ENCODE peak calls at places on chromosomes 2 and 18, in eight cellular contexts. M, V, G, I, K, D, C and Z are unnamed samples.

GRCh38 chr2:237647176-237648015 is 20.0 kb downstream of the LRRFIP1 start:
- DNase-seq in M (no peak), V (no peak), G (no peak), I (no peak), K (no peak), D (no peak), C (no peak), Z (no peak)

GRCh38 chr2:150994041-150994440 is 267.6 kb downstream of the RBM43 start:
- DNase-seq in M (no peak), V (no peak), G (no peak), I (no peak), K (no peak), D (peak; percentile 39), C (no peak), Z (no peak)

GRCh38 chr2:201643216-201643651 is at the start of gene TMEM237:
- DNase-seq in M (peak; percentile 33), V (no peak), G (peak; percentile 68), I (peak; percentile 18), K (peak; percentile 65), D (peak; percentile 74), C (peak; percentile 49), Z (no peak)

GRCh38 chr2:109128048-109128465 is 948 bp upstream of the SH3RF3 start:
- DNase-seq in M (peak; percentile 85), V (peak; percentile 87), G (peak; percentile 88), I (peak; percentile 79), K (peak; percentile 91), D (peak; percentile 65), C (peak; percentile 81), Z (peak; percentile 95)

GRCh38 chr2:43737855-43738254 is 36.0 kb upstream of the DYNC2LI1 start:
- DNase-seq in M (no peak), V (no peak), G (no peak), I (no peak), K (no peak), D (no peak), C (no peak), Z (no peak)

GRCh38 chr2:160365691-160366367 is 127.8 kb downstream of the RBMS1 start:
- DNase-seq in M (no peak), V (no peak), G (peak; percentile 38), I (peak; percentile 85), K (no peak), D (no peak), C (peak; percentile 82), Z (no peak)

GRCh38 chr18:53796042-53796729 is 428.3 kb downstream of the MBD2 start:
- DNase-seq in M (no peak), V (no peak), G (peak; percentile 26), I (no peak), K (no peak), D (peak; percentile 88), C (no peak), Z (no peak)

GRCh38 chr2:188813315-188813714 is 160.9 kb upstream of the COL3A1 start:
- DNase-seq in M (no peak), V (no peak), G (no peak), I (no peak), K (no peak), D (peak; percentile 29), C (no peak), Z (no peak)

GRCh38 chr2:239736358-239737143 is 288.6 kb downstream of the NDUFA10 start:
- DNase-seq in M (no peak), V (no peak), G (no peak), I (no peak), K (no peak), D (no peak), C (no peak), Z (peak; percentile 76)

GRCh38 chr2:8515864-8516533 is 165.9 kb upstream of the ID2 start:
- DNase-seq in M (no peak), V (no peak), G (no peak), I (peak; percentile 83), K (no peak), D (no peak), C (no peak), Z (no peak)

GRCh38 chr2:43169987-43170732 is 56.2 kb downstream of the ZFP36L2 start:
- DNase-seq in M (peak; percentile 28), V (no peak), G (no peak), I (peak; percentile 60), K (peak; percentile 46), D (no peak), C (no peak), Z (peak; percentile 88)

GRCh38 chr2:29954316-29954715 is 32.9 kb upstream of the ALK start:
- DNase-seq in M (no peak), V (no peak), G (no peak), I (no peak), K (no peak), D (no peak), C (no peak), Z (no peak)

GRCh38 chr2:158403237-158403636 is 53.3 kb downstream of the CCDC148 start:
- DNase-seq in M (no peak), V (no peak), G (no peak), I (peak; percentile 38), K (no peak), D (no peak), C (no peak), Z (no peak)

GRCh38 chr2:43345391-43345813 is 119.0 kb upstream of the ZFP36L2 start:
- DNase-seq in M (no peak), V (no peak), G (no peak), I (no peak), K (peak; percentile 12), D (no peak), C (peak; percentile 41), Z (no peak)

GRCh38 chr2:175039031-175039430 is 33.9 kb upstream of the CHN1 start:
- DNase-seq in M (no peak), V (no peak), G (no peak), I (no peak), K (no peak), D (no peak), C (no peak), Z (no peak)

GRCh38 chr2:7837232-7837760 is 844.6 kb upstream of the ID2 start:
- DNase-seq in M (no peak), V (no peak), G (no peak), I (no peak), K (no peak), D (no peak), C (no peak), Z (peak; percentile 29)

GRCh38 chr2:219997341-219997851 is 370.0 kb downstream of the SLC4A3 start:
- DNase-seq in M (peak; percentile 52), V (no peak), G (peak; percentile 29), I (no peak), K (peak; percentile 72), D (peak; percentile 61), C (peak; percentile 31), Z (peak; percentile 92)
- TF ChIP-seq CTCF in M (peak; percentile 55), V (peak; percentile 66), G (peak; percentile 37), I (peak; percentile 5), K (peak; percentile 53), D (peak; percentile 60), C (peak; percentile 48), Z (peak; percentile 80)

DNA sequence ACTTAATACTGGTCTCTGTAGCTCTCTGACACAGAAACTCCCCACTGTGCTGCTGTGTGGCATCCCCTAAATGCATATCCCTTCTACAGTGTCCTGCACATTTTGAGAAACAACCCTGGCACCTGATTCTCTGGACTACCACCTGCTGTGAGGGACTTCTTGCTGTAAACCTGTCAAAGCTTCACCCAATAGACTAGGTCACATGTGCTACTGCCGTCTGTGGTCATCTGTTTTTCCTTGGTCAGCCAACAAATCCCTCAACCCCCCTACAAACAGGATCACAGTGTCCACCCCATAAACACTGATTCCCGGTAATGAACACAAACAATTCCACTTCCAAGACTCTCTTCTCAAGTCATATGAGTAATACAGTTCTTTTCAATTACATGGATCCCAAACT is 1157.3 kb downstream of the RPIA start:
- DNase-seq in M (no peak), V (no peak), G (no peak), I (no peak), K (no peak), D (no peak), C (no peak), Z (no peak)
- TF ChIP-seq CTCF in M (no peak), V (no peak), G (no peak), I (no peak), K (no peak), D (no peak), C (no peak), Z (no peak)

GRCh38 chr2:232879618-232880494 is 9.8 kb downstream of the SNORC start:
- DNase-seq in M (no peak), V (no peak), G (no peak), I (no peak), K (no peak), D (no peak), C (peak; percentile 10), Z (peak; percentile 40)
- TF ChIP-seq CTCF in M (no peak), V (no peak), G (no peak), I (no peak), K (no peak), D (no peak), C (no peak), Z (peak; percentile 13)

GRCh38 chr2:37637122-37637875 is 34.1 kb downstream of the CDC42EP3 start:
- DNase-seq in M (no peak), V (no peak), G (no peak), I (no peak), K (no peak), D (no peak), C (no peak), Z (no peak)
- TF ChIP-seq CTCF in M (no peak), V (no peak), G (no peak), I (no peak), K (no peak), D (no peak), C (no peak), Z (peak; percentile 56)

GRCh38 chr18:31819925-31820229 is 59.2 kb upstream of the SLC25A52 start:
- DNase-seq in M (no peak), V (no peak), G (no peak), I (no peak), K (no peak), D (no peak), C (no peak), Z (no peak)
- TF ChIP-seq CTCF in M (peak; percentile 19), V (peak; percentile 55), G (no peak), I (no peak), K (no peak), D (no peak), C (no peak), Z (peak; percentile 18)